ENCODE peak calls at places on chromosomes 16 and 17, in ten cellular contexts. One of them, this sample, is unnamed.

GRCh38 chr16:74372369-74372768 is 3.7 kb upstream of the NPIPB15 start:
- DNase-seq in HS-5: no peak
- DNase-seq in fibroblast of pulmonary artery: no peak
- DNase-seq in stimulated activated CD4-positive, alpha-beta T cell treated with anti-CD3 and anti-CD28 coated beads, Interleukin-15, amount 100 ng/mL, for 1 hour: no peak
- DNase-seq in WTC11: no peak
- DNase-seq in SK-MEL-5: no peak
- DNase-seq in activated CD4-positive, alpha-beta T cell treated with anti-CD3 and anti-CD28 coated beads for 24 hours: no peak
- DNase-seq in mesenchymal stem cell: no peak
- DNase-seq in endothelial cell: no peak
- DNase-seq in RPMI7951: no peak
- DNase-seq in this sample: no peak

GRCh38 chr16:79885320-79885719 is 284.8 kb upstream of the MAF start:
- DNase-seq in mesenchymal stem cell: no peak
- DNase-seq in fibroblast of pulmonary artery: no peak
- DNase-seq in SK-MEL-5: no peak
- DNase-seq in RPMI7951: no peak
- DNase-seq in HS-5: no peak
- DNase-seq in endothelial cell: no peak
- DNase-seq in WTC11: no peak
- DNase-seq in activated CD4-positive, alpha-beta T cell treated with anti-CD3 and anti-CD28 coated beads for 24 hours: no peak
- DNase-seq in stimulated activated CD4-positive, alpha-beta T cell treated with anti-CD3 and anti-CD28 coated beads, Interleukin-15, amount 100 ng/mL, for 1 hour: no peak
- DNase-seq in this sample: no peak

GRCh38 chr16:23496826-23497542 is 13.3 kb downstream of the GGA2 start:
- DNase-seq in mesenchymal stem cell: peak
- DNase-seq in fibroblast of pulmonary artery: peak
- DNase-seq in HS-5: no peak
- DNase-seq in endothelial cell: no peak
- DNase-seq in activated CD4-positive, alpha-beta T cell treated with anti-CD3 and anti-CD28 coated beads for 24 hours: no peak
- DNase-seq in stimulated activated CD4-positive, alpha-beta T cell treated with anti-CD3 and anti-CD28 coated beads, Interleukin-15, amount 100 ng/mL, for 1 hour: no peak
- DNase-seq in WTC11: no peak
- DNase-seq in RPMI7951: peak
- DNase-seq in SK-MEL-5: peak
- DNase-seq in this sample: no peak

GRCh38 chr16:54957403-54957802 is 26.7 kb downstream of the IRX5 start:
- DNase-seq in WTC11: peak
- DNase-seq in stimulated activated CD4-positive, alpha-beta T cell treated with anti-CD3 and anti-CD28 coated beads, Interleukin-15, amount 100 ng/mL, for 1 hour: no peak
- DNase-seq in mesenchymal stem cell: no peak
- DNase-seq in RPMI7951: peak
- DNase-seq in HS-5: no peak
- DNase-seq in fibroblast of pulmonary artery: no peak
- DNase-seq in activated CD4-positive, alpha-beta T cell treated with anti-CD3 and anti-CD28 coated beads for 24 hours: no peak
- DNase-seq in endothelial cell: peak
- DNase-seq in SK-MEL-5: peak
- DNase-seq in this sample: no peak

GRCh38 chr17:40307001-40307690 is 1.8 kb upstream of the RARA start:
- DNase-seq in WTC11: no peak
- DNase-seq in stimulated activated CD4-positive, alpha-beta T cell treated with anti-CD3 and anti-CD28 coated beads, Interleukin-15, amount 100 ng/mL, for 1 hour: no peak
- DNase-seq in endothelial cell: no peak
- DNase-seq in fibroblast of pulmonary artery: no peak
- DNase-seq in mesenchymal stem cell: peak
- DNase-seq in HS-5: no peak
- DNase-seq in RPMI7951: peak
- DNase-seq in activated CD4-positive, alpha-beta T cell treated with anti-CD3 and anti-CD28 coated beads for 24 hours: no peak
- DNase-seq in SK-MEL-5: no peak
- DNase-seq in this sample: peak

GRCh38 chr17:66025551-66025950 is 166.4 kb downstream of the CEP112 start:
- DNase-seq in endothelial cell: no peak
- DNase-seq in RPMI7951: no peak
- DNase-seq in fibroblast of pulmonary artery: peak
- DNase-seq in mesenchymal stem cell: no peak
- DNase-seq in activated CD4-positive, alpha-beta T cell treated with anti-CD3 and anti-CD28 coated beads for 24 hours: no peak
- DNase-seq in WTC11: no peak
- DNase-seq in SK-MEL-5: peak
- DNase-seq in stimulated activated CD4-positive, alpha-beta T cell treated with anti-CD3 and anti-CD28 coated beads, Interleukin-15, amount 100 ng/mL, for 1 hour: no peak
- DNase-seq in HS-5: no peak
- DNase-seq in this sample: no peak

GRCh38 chr16:77711775-77712174 is 10.5 kb upstream of the NUDT7 start:
- DNase-seq in stimulated activated CD4-positive, alpha-beta T cell treated with anti-CD3 and anti-CD28 coated beads, Interleukin-15, amount 100 ng/mL, for 1 hour: no peak
- DNase-seq in SK-MEL-5: no peak
- DNase-seq in WTC11: no peak
- DNase-seq in RPMI7951: peak
- DNase-seq in fibroblast of pulmonary artery: no peak
- DNase-seq in activated CD4-positive, alpha-beta T cell treated with anti-CD3 and anti-CD28 coated beads for 24 hours: no peak
- DNase-seq in endothelial cell: no peak
- DNase-seq in HS-5: no peak
- DNase-seq in mesenchymal stem cell: peak
- DNase-seq in this sample: no peak

GRCh38 chr16:88814144-88814502 is 2.4 kb upstream of the APRT start:
- DNase-seq in mesenchymal stem cell: no peak
- DNase-seq in HS-5: no peak
- DNase-seq in RPMI7951: no peak
- DNase-seq in fibroblast of pulmonary artery: no peak
- DNase-seq in SK-MEL-5: no peak
- DNase-seq in endothelial cell: no peak
- DNase-seq in activated CD4-positive, alpha-beta T cell treated with anti-CD3 and anti-CD28 coated beads for 24 hours: no peak
- DNase-seq in stimulated activated CD4-positive, alpha-beta T cell treated with anti-CD3 and anti-CD28 coated beads, Interleukin-15, amount 100 ng/mL, for 1 hour: no peak
- DNase-seq in WTC11: no peak
- DNase-seq in this sample: no peak

GRCh38 chr17:77319211-77320031 is 178.7 kb downstream of the SEC14L1 start:
- DNase-seq in HS-5: peak
- DNase-seq in fibroblast of pulmonary artery: peak
- DNase-seq in RPMI7951: peak
- DNase-seq in WTC11: peak
- DNase-seq in endothelial cell: no peak
- DNase-seq in mesenchymal stem cell: peak
- DNase-seq in stimulated activated CD4-positive, alpha-beta T cell treated with anti-CD3 and anti-CD28 coated beads, Interleukin-15, amount 100 ng/mL, for 1 hour: peak
- DNase-seq in activated CD4-positive, alpha-beta T cell treated with anti-CD3 and anti-CD28 coated beads for 24 hours: peak
- DNase-seq in SK-MEL-5: peak
- DNase-seq in this sample: no peak

GRCh38 chr17:69608808-69609494 is 194.5 kb downstream of the MAP2K6 start:
- DNase-seq in endothelial cell: no peak
- DNase-seq in SK-MEL-5: peak
- DNase-seq in RPMI7951: peak
- DNase-seq in stimulated activated CD4-positive, alpha-beta T cell treated with anti-CD3 and anti-CD28 coated beads, Interleukin-15, amount 100 ng/mL, for 1 hour: no peak
- DNase-seq in HS-5: peak
- DNase-seq in activated CD4-positive, alpha-beta T cell treated with anti-CD3 and anti-CD28 coated beads for 24 hours: no peak
- DNase-seq in mesenchymal stem cell: peak
- DNase-seq in fibroblast of pulmonary artery: peak
- DNase-seq in WTC11: no peak
- DNase-seq in this sample: no peak

GRCh38 chr16:27576729-27577128 is 26.8 kb downstream of the KATNIP start:
- DNase-seq in mesenchymal stem cell: no peak
- DNase-seq in WTC11: no peak
- DNase-seq in activated CD4-positive, alpha-beta T cell treated with anti-CD3 and anti-CD28 coated beads for 24 hours: no peak
- DNase-seq in stimulated activated CD4-positive, alpha-beta T cell treated with anti-CD3 and anti-CD28 coated beads, Interleukin-15, amount 100 ng/mL, for 1 hour: no peak
- DNase-seq in RPMI7951: no peak
- DNase-seq in fibroblast of pulmonary artery: no peak
- DNase-seq in SK-MEL-5: no peak
- DNase-seq in HS-5: no peak
- DNase-seq in endothelial cell: no peak
- DNase-seq in this sample: no peak

GRCh38 chr17:57866319-57866718 is 16.5 kb upstream of the MRPS23 start:
- DNase-seq in fibroblast of pulmonary artery: no peak
- DNase-seq in mesenchymal stem cell: no peak
- DNase-seq in HS-5: no peak
- DNase-seq in stimulated activated CD4-positive, alpha-beta T cell treated with anti-CD3 and anti-CD28 coated beads, Interleukin-15, amount 100 ng/mL, for 1 hour: no peak
- DNase-seq in WTC11: no peak
- DNase-seq in RPMI7951: no peak
- DNase-seq in activated CD4-positive, alpha-beta T cell treated with anti-CD3 and anti-CD28 coated beads for 24 hours: no peak
- DNase-seq in endothelial cell: no peak
- DNase-seq in SK-MEL-5: no peak
- DNase-seq in this sample: no peak